ENCODE peak calls at places on chromosomes 11 and 22, in eight cellular contexts. C, N, H, L, W, I, P and A are unnamed samples. For H3K4me1, the result is how much of the 10 kb centered on the place peaks cover.

GRCh38 chr22:22058649-22059475 is 76.3 kb upstream of the TOP3B start:
- DNase-seq in C (peak), N (no peak), H (peak), L (no peak), W (no peak), I (no peak), P (no peak), A (no peak)

GRCh38 chr22:44304354-44304753 is 8.4 kb downstream of the SHISAL1 start:
- DNase-seq in C (no peak), N (no peak), H (no peak), L (no peak), W (peak), I (no peak), P (peak), A (no peak)

GRCh38 chr11:20474951-20475517 is 87.5 kb downstream of the PRMT3 start:
- DNase-seq in C (no peak), N (no peak), H (no peak), L (no peak), W (no peak), I (no peak), P (no peak), A (no peak)

GRCh38 chr11:78789365-78789764 is 214.7 kb upstream of the NARS2 start:
- DNase-seq in C (no peak), N (no peak), H (no peak), L (no peak), W (no peak), I (no peak), P (peak), A (no peak)

GRCh38 chr11:1384206-1384965 is 5.3 kb upstream of the BRSK2 start:
- DNase-seq in C (no peak), N (no peak), H (no peak), L (peak), W (peak), I (peak), P (no peak), A (no peak)

GRCh38 chr11:6397636-6398035 is 7.4 kb downstream of the SMPD1 start:
- DNase-seq in C (no peak), N (no peak), H (no peak), L (no peak), W (peak), I (no peak), P (no peak), A (no peak)

GRCh38 chr11:62233730-62234129 is 8.3 kb upstream of the SCGB1D2 start:
- DNase-seq in C (no peak), N (no peak), H (no peak), L (no peak), W (no peak), I (no peak), P (no peak), A (no peak)

GRCh38 chr22:29328055-29328454 is 12.6 kb upstream of the RASL10A start:
- DNase-seq in C (no peak), N (no peak), H (no peak), L (no peak), W (no peak), I (peak), P (no peak), A (no peak)

GRCh38 chr11:28447226-28447625 is 339.0 kb downstream of the METTL15 start:
- DNase-seq in C (no peak), N (no peak), H (no peak), L (no peak), W (peak), I (no peak), P (no peak), A (no peak)

GRCh38 chr11:109845437-109845836 is 247.8 kb upstream of the ZC3H12C start:
- DNase-seq in C (no peak), N (no peak), H (no peak), L (peak), W (no peak), I (no peak), P (peak), A (no peak)

GRCh38 chr11:109196016-109196415 is 226.0 kb upstream of the C11orf87 start:
- DNase-seq in C (no peak), N (no peak), H (no peak), L (no peak), W (peak), I (no peak), P (no peak), A (no peak)

GRCh38 chr11:69044111-69045013 is 4.4 kb upstream of the TPCN2 start:
- DNase-seq in C (peak), N (peak), H (peak), L (peak), W (peak), I (peak), P (peak), A (no peak)

GRCh38 chr22:50656122-50657070 is 16.2 kb upstream of the SHANK3 start:
- DNase-seq in C (no peak), N (peak), H (no peak), L (peak), W (peak), I (peak), P (peak), A (no peak)

GRCh38 chr11:31958086-31958735 is 132.7 kb upstream of the RCN1 start:
- DNase-seq in C (peak), N (peak), H (peak), L (peak), W (peak), I (no peak), P (peak), A (peak)

GRCh38 chr11:68146704-68147474 is 25.7 kb upstream of the CHKA start:
- DNase-seq in C (no peak), N (peak), H (peak), L (no peak), W (peak), I (no peak), P (peak), A (no peak)

GRCh38 chr11:61860054-61860903 is 31.1 kb downstream of the FADS3 start:
- DNase-seq in C (no peak), N (no peak), H (peak), L (no peak), W (no peak), I (no peak), P (peak), A (no peak)

GRCh38 chr11:3014314-3014938 is 22.3 kb upstream of the NAP1L4 start:
- DNase-seq in C (no peak), N (no peak), H (peak), L (no peak), W (no peak), I (peak), P (no peak), A (peak)

GRCh38 chr11:9973921-9974320 is 310.0 kb downstream of the SWAP70 start:
- DNase-seq in C (no peak), N (no peak), H (no peak), L (no peak), W (peak), I (no peak), P (no peak), A (no peak)

GRCh38 chr11:23278121-23278520 is 417.8 kb upstream of the CCDC179 start:
- DNase-seq in C (no peak), N (no peak), H (no peak), L (no peak), W (peak), I (no peak), P (no peak), A (no peak)

GRCh38 chr22:23786261-23786710 is 480 bp upstream of the SMARCB1 start:
- DNase-seq in C (peak), N (no peak), H (no peak), L (no peak), W (no peak), I (no peak), P (no peak), A (no peak)

GRCh38 chr11:36775157-36775556 is 177.1 kb upstream of the RAG2 start:
- DNase-seq in C (no peak), N (no peak), H (no peak), L (no peak), W (no peak), I (no peak), P (no peak), A (no peak)

GRCh38 chr11:7572001-7572712 is 58.4 kb downstream of the PPFIBP2 start:
- DNase-seq in C (no peak), N (peak), H (no peak), L (no peak), W (peak), I (no peak), P (no peak), A (no peak)

GRCh38 chr11:120748485-120748814 is 236.9 kb downstream of the GRIK4 start:
- DNase-seq in C (no peak), N (no peak), H (no peak), L (no peak), W (no peak), I (no peak), P (no peak), A (no peak)

GRCh38 chr22:19984201-19984753 is 32.3 kb downstream of the ARVCF start:
- DNase-seq in C (no peak), N (no peak), H (no peak), L (peak), W (peak), I (peak), P (peak), A (no peak)

GRCh38 chr11:27296406-27296994 is 66.5 kb downstream of the CCDC34 start:
- DNase-seq in C (peak), N (no peak), H (peak), L (no peak), W (peak), I (no peak), P (peak), A (no peak)

GRCh38 chr11:64620286-64620962 is 29.4 kb downstream of the SLC22A12 start:
- DNase-seq in C (no peak), N (no peak), H (peak), L (no peak), W (no peak), I (no peak), P (peak), A (no peak)

GRCh38 chr11:70054020-70054419 is 24.1 kb upstream of the ANO1 start:
- DNase-seq in C (no peak), N (no peak), H (no peak), L (no peak), W (no peak), I (no peak), P (no peak), A (no peak)

GRCh38 chr11:69292221-69292648 is 1.7 kb upstream of the MYEOV start:
- DNase-seq in C (peak), N (no peak), H (no peak), L (no peak), W (no peak), I (peak), P (no peak), A (peak)

GRCh38 chr11:115379528-115379927 is 124.7 kb downstream of the CADM1 start:
- DNase-seq in C (no peak), N (no peak), H (peak), L (no peak), W (peak), I (no peak), P (no peak), A (no peak)

GRCh38 chr22:48936391-48936790 is 891.3 kb downstream of the BRD1 start:
- DNase-seq in C (no peak), N (no peak), H (no peak), L (no peak), W (no peak), I (no peak), P (no peak), A (no peak)

GRCh38 chr11:117805048-117805447 is 8.0 kb upstream of the DSCAML1 start:
- DNase-seq in C (no peak), N (no peak), H (no peak), L (no peak), W (no peak), I (no peak), P (no peak), A (no peak)

GRCh38 chr11:13691296-13691899 is 22.9 kb downstream of the FAR1 start:
- DNase-seq in C (no peak), N (no peak), H (no peak), L (no peak), W (no peak), I (no peak), P (no peak), A (no peak)

GRCh38 chr22:36084717-36085116 is 56.1 kb upstream of the RBFOX2 start:
- DNase-seq in C (no peak), N (no peak), H (peak), L (no peak), W (no peak), I (no peak), P (no peak), A (no peak)

DNA sequence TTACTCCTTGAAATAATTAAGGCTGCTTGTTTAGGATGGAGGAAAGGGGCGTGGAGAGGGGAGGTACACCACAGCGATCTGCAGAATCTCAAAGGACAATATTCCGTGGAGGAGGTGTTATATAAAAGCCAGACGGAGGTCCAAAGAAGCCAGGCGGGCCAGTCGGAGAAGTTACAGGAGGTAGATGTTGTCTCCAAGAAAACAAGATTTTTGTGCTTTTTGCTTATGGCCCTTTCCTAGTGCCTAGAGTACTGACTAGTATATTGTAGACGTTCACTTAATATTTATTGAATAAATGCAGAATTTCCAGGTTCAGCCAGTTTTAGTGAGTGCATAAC is 761 bp downstream of the ZDHHC13 start:
- DNase-seq in C (peak), N (no peak), H (no peak), L (no peak), W (peak), I (no peak), P (no peak), A (no peak)
- H3K27ac ChIP-seq in C (no peak), N (no peak), H (no peak), L (no peak), W (no peak), I (no peak), P (peak), A (no peak)

GRCh38 chr11:72710278-72710677 is 36.1 kb upstream of the PDE2A start:
- DNase-seq in C (no peak), N (no peak), H (no peak), L (no peak), W (no peak), I (peak), P (no peak), A (no peak)

GRCh38 chr11:72709478-72710238 is 35.4 kb upstream of the PDE2A start:
- DNase-seq in C (no peak), N (no peak), H (no peak), L (no peak), W (no peak), I (peak), P (no peak), A (no peak)

GRCh38 chr11:72712168-72712721 is 38.0 kb upstream of the PDE2A start:
- DNase-seq in C (no peak), N (peak), H (no peak), L (peak), W (no peak), I (peak), P (peak), A (no peak)

GRCh38 chr11:72711141-72711540 is 36.9 kb upstream of the PDE2A start:
- DNase-seq in C (no peak), N (no peak), H (no peak), L (no peak), W (no peak), I (peak), P (no peak), A (no peak)

DNA sequence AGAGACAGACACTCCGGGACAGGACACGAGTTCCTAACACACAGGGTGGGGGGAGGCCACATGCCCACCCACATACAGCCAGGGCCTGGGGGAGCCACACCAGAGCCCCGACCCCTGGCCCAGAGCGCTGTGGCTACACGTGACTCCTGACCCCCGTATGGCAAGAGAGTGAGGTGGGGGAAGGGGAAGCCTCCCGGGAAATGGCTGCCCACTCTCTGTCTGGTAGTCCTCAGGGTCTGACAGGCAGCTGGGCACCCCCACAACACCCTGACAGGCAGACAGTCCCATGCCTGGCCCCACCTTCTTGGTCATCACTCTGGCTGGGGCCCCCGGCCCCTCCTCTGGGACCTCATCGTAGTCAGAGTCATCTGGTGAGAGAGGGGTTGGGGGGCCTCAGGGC is 38.7 kb upstream of the PDE2A start:
- DNase-seq in C (no peak), N (no peak), H (no peak), L (no peak), W (no peak), I (peak), P (no peak), A (no peak)
- H3K4me1 ChIP-seq in C (under half), N (under half), H (under half), L (under half), W (under half), I (under half), P (under half), A (under half)

GRCh38 chr22:46607483-46608114 is 12.6 kb upstream of the GRAMD4 start:
- DNase-seq in C (no peak), N (no peak), H (no peak), L (no peak), W (no peak), I (peak), P (no peak), A (no peak)

GRCh38 chr22:46602025-46602424 is 18.2 kb upstream of the GRAMD4 start:
- DNase-seq in C (no peak), N (peak), H (no peak), L (peak), W (no peak), I (peak), P (peak), A (no peak)

GRCh38 chr22:46606886-46607285 is 13.3 kb upstream of the GRAMD4 start:
- DNase-seq in C (no peak), N (no peak), H (no peak), L (no peak), W (no peak), I (no peak), P (no peak), A (no peak)

GRCh38 chr22:46605117-46605516 is 15.1 kb upstream of the GRAMD4 start:
- DNase-seq in C (no peak), N (no peak), H (no peak), L (no peak), W (no peak), I (no peak), P (no peak), A (no peak)

GRCh38 chr22:46604306-46604690 is 15.9 kb upstream of the GRAMD4 start:
- DNase-seq in C (no peak), N (peak), H (peak), L (peak), W (peak), I (no peak), P (peak), A (no peak)
- H3K27ac ChIP-seq in C (no peak), N (peak), H (no peak), L (no peak), W (no peak), I (no peak), P (no peak), A (no peak)

GRCh38 chr11:114170226-114170625 is 110.7 kb downstream of the ZBTB16 start:
- DNase-seq in C (no peak), N (no peak), H (no peak), L (no peak), W (no peak), I (no peak), P (no peak), A (no peak)

GRCh38 chr11:114169321-114169749 is 109.8 kb downstream of the ZBTB16 start:
- DNase-seq in C (no peak), N (no peak), H (no peak), L (peak), W (no peak), I (no peak), P (peak), A (no peak)

GRCh38 chr11:114167355-114168085 is 108.0 kb downstream of the ZBTB16 start:
- DNase-seq in C (no peak), N (no peak), H (no peak), L (no peak), W (no peak), I (no peak), P (no peak), A (no peak)

GRCh38 chr11:114168086-114168448 is 108.6 kb downstream of the ZBTB16 start:
- DNase-seq in C (no peak), N (no peak), H (no peak), L (no peak), W (no peak), I (no peak), P (no peak), A (no peak)

DNA sequence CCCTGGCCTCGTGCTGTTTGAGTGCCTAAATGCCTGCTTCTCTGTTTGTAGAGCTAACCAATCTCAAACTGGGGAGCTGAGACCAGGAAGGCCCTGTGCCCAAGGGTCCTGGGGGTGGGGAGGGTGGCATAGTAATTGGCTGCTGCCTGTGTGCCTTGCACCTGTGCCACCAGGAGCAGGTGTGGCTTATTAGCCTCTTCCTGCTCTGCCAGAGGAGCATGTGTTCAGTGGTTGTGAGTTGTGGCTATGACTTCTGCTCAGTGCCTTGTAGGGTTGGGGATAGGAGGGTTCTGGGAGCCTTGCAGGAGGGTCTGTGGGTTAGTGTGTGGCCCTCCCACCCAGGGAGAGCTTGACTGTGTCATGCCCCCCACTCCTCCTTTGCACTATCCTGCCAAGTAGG is 109.2 kb downstream of the ZBTB16 start:
- DNase-seq in C (peak), N (no peak), H (peak), L (no peak), W (no peak), I (no peak), P (peak), A (no peak)
- H3K4me1 ChIP-seq in C (half or more), N (half or more), H (half or more), L (half or more), W (under half), I (half or more), P (half or more), A (half or more)

GRCh38 chr11:95097209-95097608 is 7.6 kb downstream of the ENDOD1 start:
- DNase-seq in C (no peak), N (no peak), H (no peak), L (no peak), W (no peak), I (no peak), P (no peak), A (no peak)

GRCh38 chr11:95092549-95093324 is 3.1 kb downstream of the ENDOD1 start:
- DNase-seq in C (peak), N (no peak), H (peak), L (no peak), W (peak), I (no peak), P (no peak), A (no peak)

GRCh38 chr11:95098826-95099225 is 9.2 kb downstream of the ENDOD1 start:
- DNase-seq in C (no peak), N (no peak), H (peak), L (no peak), W (no peak), I (no peak), P (no peak), A (no peak)

GRCh38 chr11:95093548-95093947 is 3.9 kb downstream of the ENDOD1 start:
- DNase-seq in C (peak), N (no peak), H (no peak), L (no peak), W (no peak), I (no peak), P (no peak), A (no peak)

DNA sequence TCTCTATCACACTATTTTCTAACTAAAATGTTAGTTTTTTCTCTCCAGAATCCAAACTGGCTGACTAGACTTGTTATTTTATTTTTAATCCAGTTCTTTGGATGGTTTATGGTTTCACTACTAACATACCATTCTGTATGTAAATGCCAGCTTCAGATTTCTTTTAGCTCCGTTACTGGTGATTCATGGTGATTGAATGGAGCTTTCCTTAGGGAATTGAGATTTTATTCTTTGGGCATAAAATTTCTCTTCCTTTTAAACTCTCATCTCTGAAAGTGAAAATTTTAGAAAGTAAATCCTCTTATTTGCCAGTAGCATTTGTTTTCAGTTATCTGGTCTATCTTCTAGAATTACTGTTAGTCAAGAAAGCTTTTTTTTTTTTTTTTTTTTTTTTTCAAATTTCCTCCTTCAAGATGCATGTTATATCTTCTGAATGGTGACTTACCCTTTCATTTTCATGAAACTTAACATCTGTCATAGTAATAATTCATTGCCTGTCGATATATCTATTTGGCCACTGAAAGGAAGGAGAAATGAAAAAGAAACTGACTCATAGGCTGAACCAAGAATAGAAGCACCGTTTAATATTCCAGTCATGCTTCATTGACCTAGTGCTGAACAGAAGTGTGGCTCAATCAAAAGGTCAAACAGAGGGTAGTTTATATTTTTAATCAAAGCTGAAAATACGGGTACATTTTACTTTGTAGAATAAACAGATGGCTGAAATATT is 6.4 kb downstream of the ENDOD1 start:
- DNase-seq in C (peak), N (no peak), H (no peak), L (no peak), W (peak), I (no peak), P (no peak), A (no peak)
- H3K27ac ChIP-seq in C (peak), N (no peak), H (no peak), L (peak), W (no peak), I (no peak), P (no peak), A (no peak)

GRCh38 chr11:34243620-34244493 is 114.0 kb downstream of the ABTB2 start:
- DNase-seq in C (no peak), N (peak), H (peak), L (no peak), W (peak), I (no peak), P (peak), A (no peak)
- H3K4me1 ChIP-seq in C (under half), N (under half), H (under half), L (under half), W (under half), I (under half), P (under half), A (under half)